ENCODE peak calls at places on chromosomes 6 and 20, in six cellular contexts. G is neural crest cell, U is AG10803, L is fibroblast of mammary gland, M is B cell, E is hepatocyte. V is an unnamed sample.

GRCh38 chr6:35562060-35562459 is 49.4 kb upstream of the TULP1 start:
- DNase-seq in G (no peak), U (no peak), L (peak; percentile 34), M (no peak), E (peak; percentile 20), V (no peak)

GRCh38 chr6:106444777-106445507 is 84.4 kb downstream of the CRYBG1 start:
- DNase-seq in G (peak; percentile 23), U (peak; percentile 72), L (peak; percentile 72), M (peak; percentile 65), E (peak; percentile 81), V (no peak)

GRCh38 chr20:49579874-49580817 is 12.2 kb upstream of the PTGIS start:
- DNase-seq in G (no peak), U (peak; percentile 85), L (no peak), M (no peak), E (peak; percentile 31), V (no peak)

GRCh38 chr6:139109558-139109957 is 25.3 kb upstream of the HECA start:
- DNase-seq in G (no peak), U (peak; percentile 29), L (peak; percentile 55), M (no peak), E (peak; percentile 41), V (no peak)

GRCh38 chr6:111699123-111699522 is 93.4 kb upstream of the TRAF3IP2 start:
- DNase-seq in G (no peak), U (no peak), L (no peak), M (no peak), E (no peak), V (no peak)

GRCh38 chr20:46240065-46240464 is 68.2 kb downstream of the CDH22 start:
- DNase-seq in G (no peak), U (no peak), L (no peak), M (no peak), E (no peak), V (no peak)

GRCh38 chr6:37889015-37889885 is 69.7 kb downstream of the ZFAND3 start:
- DNase-seq in G (no peak), U (peak; percentile 20), L (peak; percentile 28), M (no peak), E (no peak), V (no peak)

GRCh38 chr6:28225056-28225834 is at the start of gene ZSCAN9:
- DNase-seq in G (peak; percentile 73), U (peak; percentile 86), L (peak; percentile 84), M (peak; percentile 65), E (peak; percentile 93), V (peak; percentile 57)

GRCh38 chr20:48782073-48782472 is 45.7 kb downstream of the PREX1 start:
- DNase-seq in G (no peak), U (no peak), L (no peak), M (no peak), E (no peak), V (no peak)

GRCh38 chr20:46913329-46914044 is 18.8 kb downstream of the EYA2 start:
- DNase-seq in G (no peak), U (no peak), L (no peak), M (no peak), E (no peak), V (no peak)

GRCh38 chr20:62924567-62925419 is 1.5 kb downstream of the DIDO1 start:
- DNase-seq in G (no peak), U (peak; percentile 82), L (peak; percentile 47), M (no peak), E (peak; percentile 55), V (no peak)

GRCh38 chr6:167745660-167746376 is 80.9 kb upstream of the AFDN start:
- DNase-seq in G (no peak), U (no peak), L (no peak), M (no peak), E (no peak), V (no peak)

GRCh38 chr20:22554391-22554790 is 30.0 kb downstream of the FOXA2 start:
- DNase-seq in G (no peak), U (no peak), L (no peak), M (no peak), E (no peak), V (no peak)

GRCh38 chr6:20866940-20867630 is 332.8 kb downstream of the CDKAL1 start:
- DNase-seq in G (no peak), U (no peak), L (peak; percentile 72), M (no peak), E (no peak), V (no peak)

GRCh38 chr6:99415446-99415845 is 9.7 kb downstream of the PNISR start:
- DNase-seq in G (no peak), U (no peak), L (no peak), M (no peak), E (no peak), V (no peak)
- TF ChIP-seq CTCF in G (no peak), U (no peak), L (no peak), M (no peak), E (no peak), V (no peak)

GRCh38 chr6:42562788-42563187 is 1.0 kb upstream of the UBR2 start:
- DNase-seq in G (no peak), U (no peak), L (no peak), M (no peak), E (no peak), V (no peak)

GRCh38 chr6:42566614-42567208 is 2.9 kb downstream of the UBR2 start:
- DNase-seq in G (no peak), U (no peak), L (no peak), M (no peak), E (no peak), V (no peak)

GRCh38 chr6:42564496-42564890 is 664 bp downstream of the UBR2 start:
- DNase-seq in G (no peak), U (no peak), L (no peak), M (peak; percentile 45), E (no peak), V (no peak)

GRCh38 chr6:42561986-42562385 is 1.8 kb upstream of the UBR2 start:
- DNase-seq in G (no peak), U (no peak), L (no peak), M (no peak), E (no peak), V (no peak)

GRCh38 chr6:42563697-42564495 is at the start of gene UBR2:
- DNase-seq in G (peak; percentile 95), U (peak; percentile 99), L (peak; percentile 98), M (peak; percentile 87), E (peak; percentile 99), V (peak; percentile 61)
- TF ChIP-seq CTCF in G (peak; percentile 73), U (peak; percentile 12), L (peak; percentile 0), M (peak; percentile 41), E (peak; percentile 31), V (no peak)

GRCh38 chr20:2742934-2743559 is 50.5 kb downstream of the EBF4 start:
- DNase-seq in G (peak; percentile 78), U (peak; percentile 48), L (peak; percentile 61), M (peak; percentile 81), E (peak; percentile 83), V (peak; percentile 63)
- TF ChIP-seq CTCF in G (peak; percentile 85), U (peak; percentile 81), L (peak; percentile 85), M (peak; percentile 85), E (peak; percentile 81), V (peak; percentile 85)

DNA sequence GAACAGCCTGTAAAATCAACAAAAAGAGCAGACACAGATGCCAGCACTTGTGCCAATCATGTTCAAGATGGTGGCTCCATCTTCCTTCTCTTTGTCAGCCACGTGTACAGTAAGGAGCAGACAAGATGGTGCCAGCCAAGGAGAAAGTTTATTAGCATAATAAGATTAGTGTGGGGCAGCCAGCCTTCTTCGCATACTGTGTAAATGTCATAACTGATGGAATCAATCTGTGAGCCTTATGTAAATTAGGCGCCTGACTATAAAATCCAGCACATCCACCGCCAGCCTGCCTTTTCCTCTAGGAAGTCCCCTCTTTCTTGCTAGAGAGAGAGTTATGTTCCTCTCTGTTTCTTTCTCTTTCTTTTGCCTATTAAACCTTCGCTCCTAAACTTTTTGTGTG is 99.7 kb upstream of the RALGAPA2 start:
- DNase-seq in G (no peak), U (no peak), L (no peak), M (no peak), E (no peak), V (no peak)
- TF ChIP-seq CTCF in G (no peak), U (no peak), L (no peak), M (no peak), E (no peak), V (no peak)

DNA sequence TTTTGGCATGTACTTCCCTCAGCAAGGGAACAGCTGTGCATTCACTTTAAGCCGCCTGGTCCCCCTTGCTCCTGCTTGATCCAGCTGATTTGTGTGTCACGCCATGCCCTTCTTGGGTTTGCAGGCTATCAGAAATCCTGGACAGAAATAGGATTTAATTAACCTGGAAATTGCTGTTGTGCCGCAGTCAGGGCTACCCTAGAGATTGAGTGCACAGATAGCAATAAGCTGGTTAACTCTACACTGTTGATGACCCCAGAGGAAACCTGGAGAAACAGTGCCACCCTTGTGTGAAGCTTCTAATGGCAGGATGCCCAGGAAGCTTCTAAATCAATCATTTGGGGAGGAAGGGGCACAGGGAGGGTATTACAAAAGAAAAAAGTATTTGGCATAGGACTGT is 199.0 kb downstream of the JARID2 start:
- DNase-seq in G (no peak), U (no peak), L (no peak), M (no peak), E (no peak), V (no peak)
- TF ChIP-seq CTCF in G (no peak), U (no peak), L (no peak), M (no peak), E (peak; percentile 11), V (peak; percentile 33)